ENCODE peak calls at places on chromosome 4, in seven cellular contexts. One of them, this sample, is unnamed.

GRCh38 chr4:17811078-17811603 is 362 bp downstream of the NCAPG start:
- ATAC-seq in activated B cell treated with CpG ODN at 0.5 μM for 24 hours: peak; percentile 5
- ATAC-seq in left cardiac atrium: no peak
- ATAC-seq in gastroesophageal sphincter: no peak
- ATAC-seq in activated T-cell treated with anti-CD3 and anti-CD28 coated beads, Interleukin-2, amount 50 U/mL, for 4 hours: peak; percentile 44
- ATAC-seq in T-helper 17 cell: peak; percentile 22
- ATAC-seq in psoas muscle: no peak
- ATAC-seq in this sample: peak; percentile 37

GRCh38 chr4:81639248-81639647 is 167.5 kb upstream of the RASGEF1B start:
- ATAC-seq in activated T-cell treated with anti-CD3 and anti-CD28 coated beads, Interleukin-2, amount 50 U/mL, for 4 hours: no peak
- ATAC-seq in gastroesophageal sphincter: no peak
- ATAC-seq in psoas muscle: no peak
- ATAC-seq in left cardiac atrium: no peak
- ATAC-seq in activated B cell treated with CpG ODN at 0.5 μM for 24 hours: no peak
- ATAC-seq in T-helper 17 cell: no peak
- ATAC-seq in this sample: no peak

GRCh38 chr4:186581421-186581820 is 26.1 kb upstream of the MTNR1A start:
- ATAC-seq in psoas muscle: no peak
- ATAC-seq in activated T-cell treated with anti-CD3 and anti-CD28 coated beads, Interleukin-2, amount 50 U/mL, for 4 hours: no peak
- ATAC-seq in left cardiac atrium: no peak
- ATAC-seq in activated B cell treated with CpG ODN at 0.5 μM for 24 hours: no peak
- ATAC-seq in gastroesophageal sphincter: no peak
- ATAC-seq in T-helper 17 cell: no peak
- ATAC-seq in this sample: no peak

GRCh38 chr4:165788686-165789463 is 84.2 kb upstream of the TLL1 start:
- ATAC-seq in T-helper 17 cell: no peak
- ATAC-seq in activated B cell treated with CpG ODN at 0.5 μM for 24 hours: no peak
- ATAC-seq in left cardiac atrium: peak; percentile 45
- ATAC-seq in gastroesophageal sphincter: no peak
- ATAC-seq in activated T-cell treated with anti-CD3 and anti-CD28 coated beads, Interleukin-2, amount 50 U/mL, for 4 hours: no peak
- ATAC-seq in psoas muscle: no peak
- ATAC-seq in this sample: no peak

GRCh38 chr4:188002751-188003150 is 7.2 kb downstream of the ZFP42 start:
- ATAC-seq in activated B cell treated with CpG ODN at 0.5 μM for 24 hours: no peak
- ATAC-seq in T-helper 17 cell: no peak
- ATAC-seq in left cardiac atrium: no peak
- ATAC-seq in psoas muscle: no peak
- ATAC-seq in gastroesophageal sphincter: no peak
- ATAC-seq in activated T-cell treated with anti-CD3 and anti-CD28 coated beads, Interleukin-2, amount 50 U/mL, for 4 hours: no peak
- ATAC-seq in this sample: no peak

GRCh38 chr4:177064724-177065394 is 244.8 kb upstream of the NEIL3 start:
- ATAC-seq in activated T-cell treated with anti-CD3 and anti-CD28 coated beads, Interleukin-2, amount 50 U/mL, for 4 hours: no peak
- ATAC-seq in gastroesophageal sphincter: no peak
- ATAC-seq in T-helper 17 cell: no peak
- ATAC-seq in activated B cell treated with CpG ODN at 0.5 μM for 24 hours: no peak
- ATAC-seq in psoas muscle: no peak
- ATAC-seq in left cardiac atrium: no peak
- ATAC-seq in this sample: no peak

GRCh38 chr4:3462321-3462789 is 751 bp upstream of the DOK7 start:
- ATAC-seq in gastroesophageal sphincter: peak; percentile 13
- ATAC-seq in left cardiac atrium: no peak
- ATAC-seq in T-helper 17 cell: no peak
- ATAC-seq in activated T-cell treated with anti-CD3 and anti-CD28 coated beads, Interleukin-2, amount 50 U/mL, for 4 hours: no peak
- ATAC-seq in psoas muscle: no peak
- ATAC-seq in activated B cell treated with CpG ODN at 0.5 μM for 24 hours: no peak
- ATAC-seq in this sample: no peak

GRCh38 chr4:139761461-139761860 is 95.8 kb downstream of the MGST2 start:
- ATAC-seq in psoas muscle: peak; percentile 55
- ATAC-seq in left cardiac atrium: no peak
- ATAC-seq in activated B cell treated with CpG ODN at 0.5 μM for 24 hours: peak; percentile 82
- ATAC-seq in activated T-cell treated with anti-CD3 and anti-CD28 coated beads, Interleukin-2, amount 50 U/mL, for 4 hours: no peak
- ATAC-seq in T-helper 17 cell: no peak
- ATAC-seq in gastroesophageal sphincter: no peak
- ATAC-seq in this sample: peak; percentile 59

GRCh38 chr4:93791570-93792195 is 36.9 kb upstream of the ATOH1 start:
- ATAC-seq in T-helper 17 cell: no peak
- ATAC-seq in left cardiac atrium: peak; percentile 68
- ATAC-seq in activated T-cell treated with anti-CD3 and anti-CD28 coated beads, Interleukin-2, amount 50 U/mL, for 4 hours: no peak
- ATAC-seq in activated B cell treated with CpG ODN at 0.5 μM for 24 hours: peak; percentile 31
- ATAC-seq in psoas muscle: peak; percentile 55
- ATAC-seq in gastroesophageal sphincter: peak; percentile 46
- ATAC-seq in this sample: peak; percentile 42

GRCh38 chr4:13988347-13989265 is 361.1 kb upstream of the BOD1L1 start:
- ATAC-seq in left cardiac atrium: peak; percentile 82
- ATAC-seq in psoas muscle: peak; percentile 54
- ATAC-seq in activated B cell treated with CpG ODN at 0.5 μM for 24 hours: no peak
- ATAC-seq in T-helper 17 cell: no peak
- ATAC-seq in gastroesophageal sphincter: peak; percentile 78
- ATAC-seq in activated T-cell treated with anti-CD3 and anti-CD28 coated beads, Interleukin-2, amount 50 U/mL, for 4 hours: no peak
- ATAC-seq in this sample: no peak

GRCh38 chr4:38328963-38329729 is 334.9 kb upstream of the KLF3 start:
- ATAC-seq in left cardiac atrium: no peak
- ATAC-seq in T-helper 17 cell: peak; percentile 64
- ATAC-seq in activated B cell treated with CpG ODN at 0.5 μM for 24 hours: no peak
- ATAC-seq in activated T-cell treated with anti-CD3 and anti-CD28 coated beads, Interleukin-2, amount 50 U/mL, for 4 hours: peak; percentile 55
- ATAC-seq in gastroesophageal sphincter: no peak
- ATAC-seq in psoas muscle: no peak
- ATAC-seq in this sample: no peak

GRCh38 chr4:76515975-76516853 is 81.2 kb downstream of the SHROOM3 start:
- ATAC-seq in T-helper 17 cell: no peak
- ATAC-seq in activated B cell treated with CpG ODN at 0.5 μM for 24 hours: no peak
- ATAC-seq in psoas muscle: no peak
- ATAC-seq in left cardiac atrium: no peak
- ATAC-seq in activated T-cell treated with anti-CD3 and anti-CD28 coated beads, Interleukin-2, amount 50 U/mL, for 4 hours: no peak
- ATAC-seq in gastroesophageal sphincter: no peak
- ATAC-seq in this sample: peak; percentile 82

GRCh38 chr4:8820178-8821102 is 51.2 kb downstream of the HMX1 start:
- ATAC-seq in activated B cell treated with CpG ODN at 0.5 μM for 24 hours: no peak
- ATAC-seq in left cardiac atrium: no peak
- ATAC-seq in gastroesophageal sphincter: no peak
- ATAC-seq in T-helper 17 cell: no peak
- ATAC-seq in psoas muscle: no peak
- ATAC-seq in activated T-cell treated with anti-CD3 and anti-CD28 coated beads, Interleukin-2, amount 50 U/mL, for 4 hours: no peak
- ATAC-seq in this sample: no peak

GRCh38 chr4:26326791-26327190 is 6.0 kb downstream of the RBPJ start:
- ATAC-seq in psoas muscle: no peak
- ATAC-seq in activated T-cell treated with anti-CD3 and anti-CD28 coated beads, Interleukin-2, amount 50 U/mL, for 4 hours: no peak
- ATAC-seq in T-helper 17 cell: no peak
- ATAC-seq in gastroesophageal sphincter: no peak
- ATAC-seq in activated B cell treated with CpG ODN at 0.5 μM for 24 hours: no peak
- ATAC-seq in left cardiac atrium: no peak
- ATAC-seq in this sample: no peak

GRCh38 chr4:152663203-152664066 is 16.4 kb downstream of the TMEM154 start:
- ATAC-seq in gastroesophageal sphincter: no peak
- ATAC-seq in activated T-cell treated with anti-CD3 and anti-CD28 coated beads, Interleukin-2, amount 50 U/mL, for 4 hours: no peak
- ATAC-seq in psoas muscle: no peak
- ATAC-seq in activated B cell treated with CpG ODN at 0.5 μM for 24 hours: peak; percentile 73
- ATAC-seq in T-helper 17 cell: peak; percentile 69
- ATAC-seq in left cardiac atrium: no peak
- ATAC-seq in this sample: peak; percentile 85

GRCh38 chr4:108395786-108396185 is 224.6 kb upstream of the RPL34 start:
- ATAC-seq in psoas muscle: no peak
- ATAC-seq in activated T-cell treated with anti-CD3 and anti-CD28 coated beads, Interleukin-2, amount 50 U/mL, for 4 hours: no peak
- ATAC-seq in T-helper 17 cell: no peak
- ATAC-seq in left cardiac atrium: no peak
- ATAC-seq in gastroesophageal sphincter: no peak
- ATAC-seq in activated B cell treated with CpG ODN at 0.5 μM for 24 hours: no peak
- ATAC-seq in this sample: no peak

GRCh38 chr4:15368906-15369305 is 58.9 kb upstream of the C1QTNF7 start:
- ATAC-seq in T-helper 17 cell: no peak
- ATAC-seq in psoas muscle: no peak
- ATAC-seq in activated T-cell treated with anti-CD3 and anti-CD28 coated beads, Interleukin-2, amount 50 U/mL, for 4 hours: peak; percentile 18
- ATAC-seq in gastroesophageal sphincter: no peak
- ATAC-seq in left cardiac atrium: no peak
- ATAC-seq in activated B cell treated with CpG ODN at 0.5 μM for 24 hours: no peak
- ATAC-seq in this sample: no peak

GRCh38 chr4:74471228-74471627 is 26.3 kb downstream of the AREG start:
- ATAC-seq in activated B cell treated with CpG ODN at 0.5 μM for 24 hours: no peak
- ATAC-seq in left cardiac atrium: no peak
- ATAC-seq in activated T-cell treated with anti-CD3 and anti-CD28 coated beads, Interleukin-2, amount 50 U/mL, for 4 hours: no peak
- ATAC-seq in T-helper 17 cell: no peak
- ATAC-seq in gastroesophageal sphincter: no peak
- ATAC-seq in psoas muscle: no peak
- ATAC-seq in this sample: no peak

GRCh38 chr4:153451931-153452660 is 14.1 kb upstream of the TMEM131L start:
- ATAC-seq in activated T-cell treated with anti-CD3 and anti-CD28 coated beads, Interleukin-2, amount 50 U/mL, for 4 hours: no peak
- ATAC-seq in psoas muscle: no peak
- ATAC-seq in activated B cell treated with CpG ODN at 0.5 μM for 24 hours: no peak
- ATAC-seq in gastroesophageal sphincter: no peak
- ATAC-seq in left cardiac atrium: peak; percentile 77
- ATAC-seq in T-helper 17 cell: no peak
- ATAC-seq in this sample: no peak

GRCh38 chr4:145530189-145530588 is 48.5 kb downstream of the SMAD1 start:
- ATAC-seq in T-helper 17 cell: no peak
- ATAC-seq in activated T-cell treated with anti-CD3 and anti-CD28 coated beads, Interleukin-2, amount 50 U/mL, for 4 hours: no peak
- ATAC-seq in activated B cell treated with CpG ODN at 0.5 μM for 24 hours: no peak
- ATAC-seq in psoas muscle: no peak
- ATAC-seq in left cardiac atrium: no peak
- ATAC-seq in gastroesophageal sphincter: no peak
- ATAC-seq in this sample: no peak

GRCh38 chr4:7417639-7418038 is 17.1 kb downstream of the PSAPL1 start:
- ATAC-seq in psoas muscle: no peak
- ATAC-seq in activated B cell treated with CpG ODN at 0.5 μM for 24 hours: no peak
- ATAC-seq in gastroesophageal sphincter: no peak
- ATAC-seq in T-helper 17 cell: no peak
- ATAC-seq in left cardiac atrium: no peak
- ATAC-seq in activated T-cell treated with anti-CD3 and anti-CD28 coated beads, Interleukin-2, amount 50 U/mL, for 4 hours: no peak
- ATAC-seq in this sample: no peak

GRCh38 chr4:68948985-68949384 is 2.6 kb downstream of the UGT2A3 start:
- ATAC-seq in psoas muscle: no peak
- ATAC-seq in T-helper 17 cell: no peak
- ATAC-seq in gastroesophageal sphincter: no peak
- ATAC-seq in activated T-cell treated with anti-CD3 and anti-CD28 coated beads, Interleukin-2, amount 50 U/mL, for 4 hours: no peak
- ATAC-seq in left cardiac atrium: no peak
- ATAC-seq in activated B cell treated with CpG ODN at 0.5 μM for 24 hours: no peak
- ATAC-seq in this sample: no peak

GRCh38 chr4:2365054-2365912 is 53.2 kb downstream of the ZFYVE28 start:
- ATAC-seq in psoas muscle: no peak
- ATAC-seq in left cardiac atrium: peak; percentile 53
- ATAC-seq in gastroesophageal sphincter: no peak
- ATAC-seq in T-helper 17 cell: peak; percentile 24
- ATAC-seq in activated B cell treated with CpG ODN at 0.5 μM for 24 hours: no peak
- ATAC-seq in activated T-cell treated with anti-CD3 and anti-CD28 coated beads, Interleukin-2, amount 50 U/mL, for 4 hours: peak; percentile 21
- ATAC-seq in this sample: no peak

GRCh38 chr4:128449251-128449650 is 161.6 kb upstream of the PGRMC2 start:
- ATAC-seq in activated T-cell treated with anti-CD3 and anti-CD28 coated beads, Interleukin-2, amount 50 U/mL, for 4 hours: no peak
- ATAC-seq in psoas muscle: no peak
- ATAC-seq in left cardiac atrium: no peak
- ATAC-seq in T-helper 17 cell: no peak
- ATAC-seq in activated B cell treated with CpG ODN at 0.5 μM for 24 hours: no peak
- ATAC-seq in gastroesophageal sphincter: no peak
- ATAC-seq in this sample: no peak

GRCh38 chr4:157992038-157992706 is 180.7 kb downstream of the GASK1B start:
- ATAC-seq in T-helper 17 cell: peak; percentile 57
- ATAC-seq in psoas muscle: peak; percentile 59
- ATAC-seq in gastroesophageal sphincter: peak; percentile 86
- ATAC-seq in activated B cell treated with CpG ODN at 0.5 μM for 24 hours: no peak
- ATAC-seq in activated T-cell treated with anti-CD3 and anti-CD28 coated beads, Interleukin-2, amount 50 U/mL, for 4 hours: no peak
- ATAC-seq in left cardiac atrium: peak; percentile 82
- ATAC-seq in this sample: no peak

GRCh38 chr4:62014982-62015739 is 815.0 kb downstream of the ADGRL3 start:
- ATAC-seq in left cardiac atrium: no peak
- ATAC-seq in activated T-cell treated with anti-CD3 and anti-CD28 coated beads, Interleukin-2, amount 50 U/mL, for 4 hours: no peak
- ATAC-seq in psoas muscle: no peak
- ATAC-seq in gastroesophageal sphincter: no peak
- ATAC-seq in activated B cell treated with CpG ODN at 0.5 μM for 24 hours: no peak
- ATAC-seq in T-helper 17 cell: no peak
- ATAC-seq in this sample: no peak

GRCh38 chr4:53776141-53776540 is 184.9 kb upstream of the LNX1 start:
- ATAC-seq in left cardiac atrium: no peak
- ATAC-seq in psoas muscle: no peak
- ATAC-seq in activated B cell treated with CpG ODN at 0.5 μM for 24 hours: no peak
- ATAC-seq in activated T-cell treated with anti-CD3 and anti-CD28 coated beads, Interleukin-2, amount 50 U/mL, for 4 hours: no peak
- ATAC-seq in T-helper 17 cell: no peak
- ATAC-seq in gastroesophageal sphincter: no peak
- ATAC-seq in this sample: no peak

GRCh38 chr4:156193116-156193515 is 239.4 kb upstream of the CTSO start:
- ATAC-seq in left cardiac atrium: no peak
- ATAC-seq in T-helper 17 cell: no peak
- ATAC-seq in psoas muscle: no peak
- ATAC-seq in activated B cell treated with CpG ODN at 0.5 μM for 24 hours: no peak
- ATAC-seq in activated T-cell treated with anti-CD3 and anti-CD28 coated beads, Interleukin-2, amount 50 U/mL, for 4 hours: no peak
- ATAC-seq in gastroesophageal sphincter: no peak
- ATAC-seq in this sample: no peak

GRCh38 chr4:174066806-174067205 is 216.7 kb downstream of the FBXO8 start:
- ATAC-seq in left cardiac atrium: peak; percentile 30
- ATAC-seq in gastroesophageal sphincter: no peak
- ATAC-seq in T-helper 17 cell: no peak
- ATAC-seq in activated B cell treated with CpG ODN at 0.5 μM for 24 hours: no peak
- ATAC-seq in activated T-cell treated with anti-CD3 and anti-CD28 coated beads, Interleukin-2, amount 50 U/mL, for 4 hours: no peak
- ATAC-seq in psoas muscle: no peak
- ATAC-seq in this sample: no peak